ENCODE peak calls at places on chromosomes 5 and 9, in ten cellular contexts. S is left ventricle myocardium inferior, I is tibial artery, X is Panc1, R is Peyer's patch, L is heart right ventricle, O is A673, C is SK-N-SH, A is DND-41, T is mesenchymal stem cell. N is an unnamed sample.

GRCh38 chr9:16460711-16461110 is 409.8 kb downstream of the BNC2 start:
- DNase-seq in L (no peak), R (no peak), S (no peak), X (no peak), C (no peak), A (no peak), I (no peak), T (no peak), O (no peak), N (no peak)

GRCh38 chr9:120874226-120874839 is 2.7 kb downstream of the PHF19 start:
- DNase-seq in S (no peak), I (no peak), C (no peak), A (no peak), O (no peak), X (no peak), R (no peak), L (no peak), T (no peak), N (no peak)

GRCh38 chr5:168608821-168609220 is 29.7 kb upstream of the PANK3 start:
- DNase-seq in A (no peak), C (no peak), S (no peak), O (no peak), I (no peak), L (no peak), T (no peak), R (no peak), X (no peak), N (no peak)

GRCh38 chr5:68353624-68354023 is 138.1 kb downstream of the PIK3R1 start:
- DNase-seq in A (no peak), O (peak; percentile 63), R (no peak), X (no peak), T (peak; percentile 32), I (no peak), S (no peak), C (no peak), L (no peak), N (no peak)

GRCh38 chr9:124934290-124934689 is 6.6 kb downstream of the GOLGA1 start:
- DNase-seq in A (no peak), T (peak; percentile 39), C (no peak), I (no peak), X (no peak), R (no peak), S (no peak), O (no peak), L (no peak), N (no peak)

GRCh38 chr5:157893611-157894010 is 34.7 kb upstream of the CLINT1 start:
- DNase-seq in X (no peak), R (no peak), T (no peak), O (no peak), I (no peak), A (no peak), L (no peak), S (no peak), C (no peak), N (no peak)

GRCh38 chr5:78475370-78475769 is 115.0 kb downstream of the SCAMP1 start:
- DNase-seq in T (no peak), R (no peak), L (no peak), A (no peak), O (no peak), I (no peak), X (no peak), S (no peak), C (no peak), N (no peak)

GRCh38 chr5:91049800-91050199 is 333.3 kb downstream of the ARRDC3 start:
- DNase-seq in I (peak; percentile 28), C (peak; percentile 39), A (no peak), X (no peak), R (no peak), O (no peak), S (no peak), L (no peak), T (peak; percentile 40), N (no peak)

GRCh38 chr5:35919191-35919590 is 19.2 kb downstream of the CAPSL start:
- DNase-seq in X (no peak), A (no peak), R (no peak), T (peak; percentile 37), O (no peak), C (no peak), L (no peak), S (no peak), I (no peak), N (no peak)

GRCh38 chr5:160061770-160062169 is 52.8 kb downstream of the TTC1 start:
- DNase-seq in I (no peak), C (no peak), R (no peak), X (no peak), O (no peak), T (no peak), L (no peak), A (no peak), S (no peak), N (no peak)

DNA sequence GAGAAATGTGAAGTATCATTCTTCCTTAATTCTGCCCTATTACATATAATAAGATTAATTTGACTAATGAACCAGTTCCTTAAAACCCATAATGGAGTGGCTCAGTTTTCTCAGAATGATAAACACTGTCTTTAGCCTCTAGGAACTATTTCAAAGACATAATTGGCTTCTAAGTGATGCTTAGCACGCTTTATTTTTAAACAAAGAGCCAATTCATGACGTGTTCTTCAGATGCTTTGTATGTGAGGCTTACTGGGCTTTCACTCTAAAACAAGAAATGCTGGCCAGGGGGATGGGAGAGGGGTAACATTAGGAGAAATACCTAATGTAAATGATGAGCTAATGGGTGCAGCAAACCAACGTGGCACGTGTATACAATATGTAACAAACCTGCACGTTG is 7.6 kb upstream of the SFXN1 start:
- DNase-seq in O (no peak), X (no peak), I (no peak), L (no peak), A (no peak), C (no peak), R (no peak), T (no peak), S (no peak), N (no peak)
- H3K27me3 ChIP-seq in O (peaks cover 36% of the 10 kb centered on the region), X (peaks cover 32% of the 10 kb centered on the region), I (no peaks in the 10 kb centered on the region), L (peaks cover 11% of the 10 kb centered on the region), A (peaks cover 21% of the 10 kb centered on the region), C (no peaks in the 10 kb centered on the region), R (no peaks in the 10 kb centered on the region), T (peaks cover 26% of the 10 kb centered on the region), S (peaks cover 42% of the 10 kb centered on the region), N (no peaks in the 10 kb centered on the region)

DNA sequence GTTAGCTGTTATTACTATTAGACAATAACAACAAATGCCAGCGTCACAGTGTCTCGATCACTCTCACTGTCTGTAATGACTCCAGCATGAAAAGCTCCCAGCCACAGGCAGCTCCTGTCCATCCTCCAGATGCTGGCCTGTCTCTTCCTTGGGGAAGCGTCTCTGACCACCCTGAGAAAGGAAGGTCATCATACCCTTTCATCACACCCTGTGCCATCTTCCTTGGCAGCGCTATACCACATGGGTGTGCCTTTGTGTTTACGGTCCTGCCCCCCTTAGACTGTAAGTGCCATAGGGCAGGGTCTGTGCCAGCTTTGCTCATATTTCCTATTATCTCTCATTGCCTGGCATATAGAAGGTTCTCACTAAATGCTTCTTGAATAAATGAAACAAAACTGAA is 90.6 kb downstream of the PRRT1B start:
- DNase-seq in A (no peak), O (no peak), S (no peak), T (no peak), C (no peak), I (no peak), L (no peak), X (no peak), R (no peak), N (no peak)
- H3K4me1 ChIP-seq in A (no peaks in the 10 kb centered on the region), O (peaks cover 10% of the 10 kb centered on the region), S (peaks cover 78% of the 10 kb centered on the region), T (peaks cover 19% of the 10 kb centered on the region), C (peaks cover 4% of the 10 kb centered on the region), I (peaks cover 21% of the 10 kb centered on the region), L (peaks cover 32% of the 10 kb centered on the region), X (peaks cover 6% of the 10 kb centered on the region), R (peaks cover 20% of the 10 kb centered on the region), N (peaks cover 17% of the 10 kb centered on the region)

DNA sequence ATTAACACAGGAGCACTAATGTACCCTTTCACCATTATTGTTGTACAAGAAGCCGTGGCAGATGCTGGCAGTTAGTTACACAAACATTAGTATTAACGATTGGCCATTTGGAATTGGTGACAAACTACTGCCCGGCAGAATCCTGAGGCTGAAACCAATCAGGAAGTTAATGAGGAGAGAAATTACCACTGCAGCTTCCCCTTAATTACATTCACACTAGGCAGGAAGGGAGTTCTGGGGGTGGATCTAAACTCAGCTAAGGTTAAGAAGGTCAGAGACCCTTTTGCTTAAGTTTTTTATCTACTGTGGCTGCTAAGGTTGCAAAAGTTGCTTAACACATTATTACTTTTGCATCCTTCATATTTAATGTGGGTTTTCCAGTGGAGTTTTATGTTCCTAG is 9.5 kb upstream of the DMRT3 start:
- DNase-seq in L (no peak), I (no peak), T (no peak), C (no peak), X (no peak), A (no peak), S (no peak), R (no peak), O (no peak), N (no peak)
- H3K27me3 ChIP-seq in L (peaks cover 99% of the 10 kb centered on the region), I (no peaks in the 10 kb centered on the region), T (peaks cover 56% of the 10 kb centered on the region), C (peaks cover 64% of the 10 kb centered on the region), X (no peaks in the 10 kb centered on the region), A (peaks cover 22% of the 10 kb centered on the region), S (peaks cover 100% of the 10 kb centered on the region), R (peaks cover 45% of the 10 kb centered on the region), O (peaks cover 100% of the 10 kb centered on the region), N (peaks cover 24% of the 10 kb centered on the region)

DNA sequence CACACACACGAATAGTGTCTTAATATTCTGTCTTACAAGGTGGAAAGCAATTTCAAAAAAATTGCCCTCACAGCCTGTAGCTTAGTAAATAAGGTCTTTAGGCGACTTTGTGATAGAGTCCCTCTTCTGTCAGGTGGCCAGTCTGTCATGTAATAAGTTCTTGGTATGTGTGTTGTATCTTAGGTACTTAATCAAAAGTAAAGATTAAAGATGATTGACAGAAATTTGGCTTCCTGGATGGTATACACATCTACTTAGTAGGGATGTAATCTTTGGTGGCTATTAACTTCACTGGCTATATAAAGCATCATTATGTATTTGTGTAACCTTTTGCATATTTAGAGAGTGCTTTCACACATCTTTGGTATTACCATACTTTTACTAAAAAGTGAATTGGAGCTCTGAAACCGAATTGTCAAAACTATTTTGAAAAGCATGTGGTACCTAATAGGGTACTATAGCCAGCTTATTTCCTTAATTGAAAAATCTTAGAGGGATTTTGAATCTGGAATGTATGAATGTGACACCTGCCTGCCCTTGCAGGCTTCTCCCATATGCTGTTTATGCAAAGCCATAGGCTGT is 3.4 kb downstream of the G3BP1 start:
- DNase-seq in L (no peak), R (no peak), X (no peak), T (no peak), O (no peak), S (no peak), A (no peak), I (no peak), C (no peak), N (no peak)
- H3K4me1 ChIP-seq in L (peaks cover 61% of the 10 kb centered on the region), R (peaks cover 29% of the 10 kb centered on the region), X (peaks cover 33% of the 10 kb centered on the region), T (peaks cover 6% of the 10 kb centered on the region), O (peaks cover 37% of the 10 kb centered on the region), S (peaks cover 89% of the 10 kb centered on the region), A (peaks cover 62% of the 10 kb centered on the region), I (peaks cover 30% of the 10 kb centered on the region), C (peaks cover 30% of the 10 kb centered on the region), N (peaks cover 57% of the 10 kb centered on the region)

DNA sequence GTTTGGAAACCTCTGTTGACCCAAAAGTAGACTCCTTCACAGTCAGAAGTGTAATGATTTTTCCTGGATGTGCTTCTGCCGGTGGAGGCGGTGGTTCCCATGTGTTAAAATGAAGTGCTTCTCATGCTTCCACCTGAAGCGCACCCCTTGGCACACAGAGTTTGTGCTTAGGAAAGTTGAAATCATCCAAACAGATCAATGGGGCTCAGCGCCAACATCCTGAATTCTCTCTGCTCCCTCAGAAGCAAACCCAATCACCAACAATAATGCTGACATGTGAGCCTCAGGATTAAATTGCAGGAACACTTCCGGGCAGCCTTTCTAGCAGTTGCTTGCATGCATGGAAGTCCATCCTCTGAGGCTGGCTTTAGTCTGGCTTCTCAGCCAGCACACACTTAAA is 71.0 kb downstream of the MED10 start:
- DNase-seq in I (no peak), A (no peak), X (no peak), S (no peak), L (no peak), T (no peak), R (no peak), C (no peak), O (no peak), N (no peak)
- H3K27me3 ChIP-seq in I (no peaks in the 10 kb centered on the region), A (no peaks in the 10 kb centered on the region), X (peaks cover 3% of the 10 kb centered on the region), S (no peaks in the 10 kb centered on the region), L (no peaks in the 10 kb centered on the region), T (no peaks in the 10 kb centered on the region), R (no peaks in the 10 kb centered on the region), C (no peaks in the 10 kb centered on the region), O (peaks cover 7% of the 10 kb centered on the region), N (no peaks in the 10 kb centered on the region)

N was measured in naive thymus-derived CD4-positive, alpha-beta T cell.